ENCODE peak calls at places on chromosomes 7 and 10, in four cellular contexts. X is astrocyte of the spinal cord, B is HCT116, W is fibroblast of pulmonary artery. R is an unnamed sample.

GRCh38 chr7:38751416-38751815 is 120.2 kb upstream of the AMPH start:
- DNase-seq in W (no peak), B (no peak), X (no peak), R (no peak)

GRCh38 chr7:2798669-2799068 is 45.4 kb downstream of the GNA12 start:
- DNase-seq in X (no peak), B (no peak), W (no peak), R (no peak)

GRCh38 chr10:6195376-6195775 is 7.4 kb upstream of the PFKFB3 start:
- DNase-seq in X (peak; percentile 81), B (no peak), W (peak; percentile 48), R (no peak)

GRCh38 chr7:133061357-133061756 is 20.5 kb downstream of the CHCHD3 start:
- DNase-seq in B (no peak), X (no peak), W (peak; percentile 47), R (no peak)

GRCh38 chr7:84524714-84525694 is 330.4 kb upstream of the SEMA3A start:
- DNase-seq in W (peak; percentile 87), B (no peak), X (peak; percentile 71), R (no peak)

GRCh38 chr10:25999295-25999981 is 65.4 kb downstream of the MYO3A start:
- DNase-seq in B (no peak), X (no peak), W (no peak), R (no peak)

GRCh38 chr10:17101910-17102266 is 27.7 kb downstream of the CUBN start:
- DNase-seq in W (no peak), X (no peak), B (no peak), R (no peak)

GRCh38 chr10:33248638-33249037 is 85.8 kb downstream of the NRP1 start:
- DNase-seq in B (no peak), X (peak; percentile 93), W (peak; percentile 88), R (no peak)

GRCh38 chr10:31961675-31962074 is 33.0 kb upstream of the ARHGAP12 start:
- DNase-seq in W (peak; percentile 37), B (no peak), X (peak; percentile 70), R (no peak)

GRCh38 chr10:92242910-92243671 is 47.8 kb downstream of the CPEB3 start:
- DNase-seq in X (peak; percentile 80), W (peak; percentile 77), B (peak; percentile 58), R (no peak)

GRCh38 chr10:47113907-47114500 is 186.0 kb upstream of the GDF10 start:
- DNase-seq in W (no peak), B (no peak), X (no peak), R (no peak)

GRCh38 chr7:45072131-45073030 is 16.4 kb downstream of the NACAD start:
- DNase-seq in B (no peak), X (no peak), W (no peak), R (no peak)

GRCh38 chr10:61376908-61377368 is 76.2 kb downstream of the TMEM26 start:
- DNase-seq in X (no peak), W (no peak), B (no peak), R (no peak)

GRCh38 chr10:61378865-61379264 is 74.3 kb downstream of the TMEM26 start:
- DNase-seq in W (no peak), B (no peak), X (no peak), R (no peak)

DNA sequence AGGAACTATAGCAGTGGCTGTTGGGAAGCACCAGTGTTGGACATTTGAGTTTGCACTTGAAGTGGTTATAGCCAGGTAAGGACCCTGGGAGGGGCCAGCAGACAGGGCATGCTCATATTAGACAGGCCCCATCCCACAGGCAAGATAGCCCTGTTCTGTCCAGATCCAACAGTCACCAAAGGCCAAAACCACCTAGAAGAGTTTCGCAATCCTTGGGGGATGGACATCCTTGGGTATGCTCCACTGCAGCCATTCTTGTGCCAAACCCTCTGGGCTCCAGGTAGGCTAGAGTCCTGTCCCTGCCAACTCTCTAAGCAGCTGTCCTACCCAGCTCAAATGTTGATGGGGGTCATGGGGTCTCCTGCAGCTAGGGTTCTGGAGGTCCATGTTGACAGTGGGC is 76.8 kb downstream of the TMEM26 start:
- DNase-seq in X (no peak), B (no peak), W (no peak), R (no peak)
- H3K4me3 ChIP-seq in X (no peak overlapping the region), B (no peak overlapping the region), W (no peak overlapping the region), R (no peak overlapping the region)

GRCh38 chr7:154928136-154929005 is 74.6 kb downstream of the PAXIP1 start:
- DNase-seq in X (peak; percentile 96), B (peak; percentile 91), W (peak; percentile 97), R (no peak)

GRCh38 chr7:154927624-154928125 is 75.2 kb downstream of the PAXIP1 start:
- DNase-seq in X (peak; percentile 90), B (peak; percentile 87), W (peak; percentile 95), R (no peak)

GRCh38 chr7:154931906-154932305 is 71.0 kb downstream of the PAXIP1 start:
- DNase-seq in B (no peak), X (peak; percentile 50), W (peak; percentile 2), R (no peak)

GRCh38 chr7:154929006-154929726 is 73.8 kb downstream of the PAXIP1 start:
- DNase-seq in X (no peak), W (peak; percentile 3), B (no peak), R (no peak)
- H3K4me3 ChIP-seq in X (peak overlapping the region; percentile 49), W (peak overlapping the region; percentile 76), B (peak overlapping the region; percentile 62), R (no peak overlapping the region)

DNA sequence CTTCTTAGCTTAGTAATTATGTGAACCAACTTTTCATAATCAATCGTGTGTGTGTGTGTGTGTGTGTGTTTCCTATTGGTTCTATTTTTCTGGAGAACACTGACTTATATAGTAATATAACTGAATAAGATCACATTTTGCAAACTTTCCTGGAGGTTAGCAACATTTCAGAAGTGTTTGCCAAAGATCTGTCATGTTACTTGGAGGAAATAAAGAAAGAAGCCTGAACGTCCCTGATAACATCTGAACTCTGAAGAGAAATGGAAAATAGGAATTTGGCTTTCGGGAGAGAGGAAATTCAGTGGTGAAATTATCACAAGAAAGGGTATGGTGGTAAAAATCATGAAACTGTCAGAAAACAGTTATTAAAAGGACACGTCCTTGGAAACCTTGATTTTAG is 984.4 kb upstream of the AUTS2 start:
- DNase-seq in B (no peak), X (no peak), W (peak; percentile 13), R (no peak)
- H3K4me3 ChIP-seq in B (no peak overlapping the region), X (no peak overlapping the region), W (no peak overlapping the region), R (no peak overlapping the region)

DNA sequence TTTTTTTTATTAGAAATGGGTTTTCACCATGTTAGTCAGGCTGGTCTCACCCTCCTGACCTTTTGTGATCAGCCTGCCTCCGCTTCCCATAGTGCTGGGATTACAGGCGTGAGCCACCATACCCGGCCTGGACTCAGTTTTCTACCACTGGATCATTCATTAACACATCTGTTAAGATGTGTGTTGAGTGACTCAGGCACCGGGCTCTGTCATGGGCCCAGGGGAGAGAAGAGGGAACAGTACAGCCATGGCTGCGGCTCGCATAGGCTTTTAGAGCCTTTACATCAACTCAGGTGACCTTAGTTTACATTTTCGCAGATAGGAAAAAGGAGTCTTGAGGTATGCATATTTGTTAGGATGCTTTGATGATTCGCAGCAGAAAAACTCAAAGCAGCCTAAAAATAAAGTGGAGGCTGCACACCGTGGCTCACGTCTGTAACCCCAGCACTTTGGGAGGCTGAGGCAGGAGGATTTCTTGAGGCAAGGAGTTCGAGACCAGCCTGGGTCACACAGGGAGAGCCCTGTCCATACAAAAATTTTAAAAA is 3.1 kb upstream of the ARPC1B start:
- DNase-seq in W (no peak), X (no peak), B (no peak), R (no peak)
- H3K4me3 ChIP-seq in W (no peak overlapping the region), X (no peak overlapping the region), B (no peak overlapping the region), R (no peak overlapping the region)

GRCh38 chr10:4181075-4181474 is 396.1 kb upstream of the KLF6 start:
- DNase-seq in B (no peak), W (no peak), X (no peak), R (no peak)

GRCh38 chr10:4183761-4184261 is 398.8 kb upstream of the KLF6 start:
- DNase-seq in W (peak; percentile 42), X (peak; percentile 56), B (no peak), R (no peak)

GRCh38 chr10:4177826-4178225 is 392.8 kb upstream of the KLF6 start:
- DNase-seq in B (no peak), W (no peak), X (no peak), R (no peak)

GRCh38 chr10:4176500-4177281 is 391.7 kb upstream of the KLF6 start:
- DNase-seq in X (no peak), W (no peak), B (no peak), R (no peak)

DNA sequence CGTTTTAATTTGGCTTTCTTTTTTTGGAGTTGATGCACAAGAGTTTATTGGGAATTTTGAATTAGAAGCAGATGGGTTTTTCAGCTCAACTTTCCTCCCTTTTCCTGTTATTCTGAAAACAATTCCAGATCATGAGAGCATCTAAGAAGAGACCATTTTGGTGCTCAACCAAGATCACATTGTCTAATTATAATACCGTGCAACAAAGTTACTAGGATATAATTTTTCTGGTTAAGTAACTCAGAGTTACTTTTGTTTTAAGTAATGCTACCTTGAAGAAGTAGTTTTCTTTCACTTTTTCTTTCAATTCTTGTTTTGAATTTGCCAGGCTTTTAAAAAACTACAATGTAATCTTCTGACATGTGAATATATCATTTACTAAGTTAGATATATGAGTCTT is 396.7 kb upstream of the KLF6 start:
- DNase-seq in X (no peak), B (no peak), W (no peak), R (no peak)
- H3K4me3 ChIP-seq in X (no peak overlapping the region), B (no peak overlapping the region), W (no peak overlapping the region), R (no peak overlapping the region)

GRCh38 chr10:116892873-116893685 is 43.8 kb downstream of the ENO4 start:
- DNase-seq in B (no peak), X (peak; percentile 13), W (no peak), R (no peak)

GRCh38 chr10:116889066-116889465 is 39.8 kb downstream of the ENO4 start:
- DNase-seq in B (no peak), W (no peak), X (no peak), R (no peak)

GRCh38 chr10:116891208-116891607 is 41.9 kb downstream of the ENO4 start:
- DNase-seq in B (no peak), X (peak; percentile 94), W (peak; percentile 87), R (no peak)

GRCh38 chr10:116886772-116887171 is 37.5 kb downstream of the ENO4 start:
- DNase-seq in B (no peak), X (no peak), W (no peak), R (no peak)

GRCh38 chr10:116888380-116889055 is 39.2 kb downstream of the ENO4 start:
- DNase-seq in W (peak; percentile 87), X (peak; percentile 81), B (peak; percentile 56), R (no peak)
- H3K4me3 ChIP-seq in W (no peak overlapping the region), X (no peak overlapping the region), B (no peak overlapping the region), R (no peak overlapping the region)

GRCh38 chr10:117544729-117545140 is 2.2 kb downstream of the EMX2 start:
- DNase-seq in X (no peak), B (no peak), W (no peak), R (no peak)
- H3K4me3 ChIP-seq in X (no peak overlapping the region), B (no peak overlapping the region), W (peak overlapping the region; percentile 55), R (no peak overlapping the region)

R was measured in iPS DF 6.9.